ENCODE peak calls at places on chromosomes 11 and 22, in five cellular contexts. F is NB4, U is HFF-Myc, E is colonic mucosa, V is HFFc6. K is an unnamed sample.

GRCh38 chr22:23551385-23551784 is 28.7 kb downstream of the IGLL1 start:
- DNase-seq in V (no peak), E (no peak), F (no peak), U (no peak), K (no peak)

GRCh38 chr11:132264616-132265015 is 894.2 kb downstream of the NTM start:
- DNase-seq in V (no peak), U (no peak), F (no peak), E (no peak), K (no peak)

GRCh38 chr11:71432761-71433647 is 15.2 kb downstream of the DHCR7 start:
- DNase-seq in V (no peak), E (no peak), U (no peak), F (no peak), K (peak; percentile 47)

GRCh38 chr11:19868281-19868821 is 155.7 kb downstream of the NAV2 start:
- DNase-seq in F (peak; percentile 2), U (no peak), V (peak; percentile 19), E (no peak), K (no peak)

GRCh38 chr11:90218606-90219005 is 4.2 kb downstream of the CHORDC1 start:
- DNase-seq in F (peak; percentile 19), V (no peak), E (no peak), U (no peak), K (no peak)

GRCh38 chr11:61270354-61271070 is 24.6 kb downstream of the VWCE start:
- DNase-seq in F (no peak), V (peak; percentile 67), U (no peak), E (no peak), K (no peak)

GRCh38 chr11:66858939-66859685 is 2.2 kb downstream of the LRFN4 start:
- DNase-seq in E (no peak), V (no peak), F (no peak), U (no peak), K (no peak)

GRCh38 chr22:28600546-28601143 is 79.0 kb downstream of the TTC28 start:
- DNase-seq in F (peak; percentile 70), E (peak; percentile 27), V (peak; percentile 68), U (peak; percentile 36), K (no peak)

GRCh38 chr11:66221726-66222236 is 46.7 kb upstream of the RAB1B start:
- DNase-seq in V (no peak), F (peak; percentile 29), E (no peak), U (no peak), K (no peak)

GRCh38 chr11:112558691-112559090 is 298.0 kb upstream of the PLET1 start:
- DNase-seq in V (peak; percentile 16), U (no peak), E (no peak), F (no peak), K (no peak)

GRCh38 chr11:57321996-57322880 is 2.5 kb downstream of the TNKS1BP1 start:
- DNase-seq in U (peak; percentile 94), E (peak; percentile 92), V (peak; percentile 98), F (peak; percentile 38), K (peak; percentile 88)

GRCh38 chr11:87493516-87493915 is 455.8 kb downstream of the TMEM135 start:
- DNase-seq in F (no peak), V (no peak), E (no peak), U (no peak), K (no peak)

GRCh38 chr11:67195971-67196418 is 70.3 kb upstream of the GRK2 start:
- DNase-seq in E (peak; percentile 24), F (peak; percentile 93), V (peak; percentile 85), U (peak; percentile 61), K (no peak)

GRCh38 chr22:42742940-42743339 is 22.3 kb upstream of the A4GALT start:
- DNase-seq in U (no peak), V (no peak), E (no peak), F (no peak), K (no peak)

GRCh38 chr22:38728899-38729796 is 23.4 kb downstream of the GTPBP1 start:
- DNase-seq in F (no peak), U (no peak), E (no peak), V (no peak), K (no peak)

GRCh38 chr11:3837793-3838192 is 3.0 kb downstream of the RHOG start:
- DNase-seq in V (no peak), F (peak; percentile 97), U (no peak), E (peak; percentile 49), K (peak; percentile 36)

GRCh38 chr11:103800406-103801114 is 235.9 kb upstream of the DDI1 start:
- DNase-seq in U (no peak), F (no peak), V (no peak), E (no peak), K (no peak)

GRCh38 chr11:92413757-92414513 is 189.3 kb downstream of the FAT3 start:
- DNase-seq in E (no peak), U (no peak), F (no peak), V (no peak), K (no peak)

GRCh38 chr11:30902929-30903328 is 316.8 kb upstream of the MPPED2 start:
- DNase-seq in E (no peak), F (no peak), U (no peak), V (no peak), K (no peak)

GRCh38 chr22:40449676-40450035 is 79.3 kb downstream of the SGSM3 start:
- DNase-seq in V (peak; percentile 57), F (no peak), U (peak; percentile 14), E (no peak), K (no peak)

GRCh38 chr11:32809313-32809712 is 14.9 kb upstream of the CCDC73 start:
- DNase-seq in E (peak; percentile 82), U (peak; percentile 49), F (peak; percentile 84), V (peak; percentile 56), K (peak; percentile 73)

GRCh38 chr11:68683952-68684384 is 376 bp upstream of the GAL start:
- DNase-seq in F (no peak), V (no peak), E (no peak), U (no peak), K (no peak)

GRCh38 chr11:75349540-75350116 is 1.8 kb downstream of the ARRB1 start:
- DNase-seq in U (no peak), V (no peak), E (peak; percentile 64), F (no peak), K (no peak)

GRCh38 chr11:75352417-75353206 is 1.2 kb upstream of the ARRB1 start:
- DNase-seq in E (no peak), V (no peak), U (no peak), F (no peak), K (peak; percentile 67)

GRCh38 chr11:75350122-75350742 is 1.2 kb downstream of the ARRB1 start:
- DNase-seq in F (no peak), V (no peak), E (no peak), U (no peak), K (no peak)

GRCh38 chr11:75350743-75351540 is 519 bp downstream of the ARRB1 start:
- DNase-seq in F (peak; percentile 80), E (peak; percentile 72), V (no peak), U (no peak), K (peak; percentile 65)

GRCh38 chr11:75351541-75352416 is at the start of gene ARRB1:
- DNase-seq in E (peak; percentile 80), U (no peak), F (peak; percentile 98), V (peak; percentile 18), K (peak; percentile 82)
- TF ChIP-seq CTCF in E (no peak), U (no peak), F (no peak), V (no peak), K (no peak)

DNA sequence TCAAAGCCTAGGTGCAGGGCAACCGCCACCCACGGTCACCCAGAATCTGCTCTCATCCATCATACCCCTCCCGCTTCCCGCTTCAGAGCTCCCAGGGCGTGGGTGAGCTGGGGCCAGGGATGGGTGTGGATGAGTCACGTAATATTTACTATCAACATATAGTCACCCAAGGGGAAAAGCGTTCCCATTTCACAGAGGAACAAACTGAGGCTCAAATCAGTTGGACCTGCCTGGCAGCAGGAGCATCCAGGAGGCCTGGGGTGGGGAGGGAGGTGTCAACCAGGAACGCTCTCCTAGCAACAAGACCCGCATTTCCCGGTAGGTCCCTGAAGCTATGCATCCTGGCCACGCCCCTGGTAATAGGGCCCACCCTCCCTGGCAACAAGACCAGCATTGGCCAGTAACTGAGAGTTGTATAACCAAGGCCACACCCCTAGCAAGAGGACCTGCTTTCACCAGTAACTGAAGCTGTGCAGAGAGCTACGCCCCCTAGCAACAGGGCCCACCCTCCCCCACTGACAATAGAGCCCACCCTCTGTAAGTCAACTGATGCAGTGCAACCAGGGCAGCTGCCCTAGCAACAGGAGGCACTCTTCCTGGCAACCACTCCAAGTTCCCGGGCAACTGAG is 32.7 kb upstream of the TXNRD2 start:
- DNase-seq in F (peak; percentile 85), U (no peak), E (peak; percentile 70), V (peak; percentile 32), K (peak; percentile 53)
- TF ChIP-seq CTCF in F (no peak), U (no peak), E (no peak), V (no peak), K (no peak)

GRCh38 chr22:33050614-33051230 is 7.5 kb downstream of the SYN3 start:
- DNase-seq in F (no peak), U (no peak), E (no peak), V (no peak), K (no peak)
- TF ChIP-seq CTCF in F (no peak), U (no peak), E (no peak), V (no peak), K (no peak)

DNA sequence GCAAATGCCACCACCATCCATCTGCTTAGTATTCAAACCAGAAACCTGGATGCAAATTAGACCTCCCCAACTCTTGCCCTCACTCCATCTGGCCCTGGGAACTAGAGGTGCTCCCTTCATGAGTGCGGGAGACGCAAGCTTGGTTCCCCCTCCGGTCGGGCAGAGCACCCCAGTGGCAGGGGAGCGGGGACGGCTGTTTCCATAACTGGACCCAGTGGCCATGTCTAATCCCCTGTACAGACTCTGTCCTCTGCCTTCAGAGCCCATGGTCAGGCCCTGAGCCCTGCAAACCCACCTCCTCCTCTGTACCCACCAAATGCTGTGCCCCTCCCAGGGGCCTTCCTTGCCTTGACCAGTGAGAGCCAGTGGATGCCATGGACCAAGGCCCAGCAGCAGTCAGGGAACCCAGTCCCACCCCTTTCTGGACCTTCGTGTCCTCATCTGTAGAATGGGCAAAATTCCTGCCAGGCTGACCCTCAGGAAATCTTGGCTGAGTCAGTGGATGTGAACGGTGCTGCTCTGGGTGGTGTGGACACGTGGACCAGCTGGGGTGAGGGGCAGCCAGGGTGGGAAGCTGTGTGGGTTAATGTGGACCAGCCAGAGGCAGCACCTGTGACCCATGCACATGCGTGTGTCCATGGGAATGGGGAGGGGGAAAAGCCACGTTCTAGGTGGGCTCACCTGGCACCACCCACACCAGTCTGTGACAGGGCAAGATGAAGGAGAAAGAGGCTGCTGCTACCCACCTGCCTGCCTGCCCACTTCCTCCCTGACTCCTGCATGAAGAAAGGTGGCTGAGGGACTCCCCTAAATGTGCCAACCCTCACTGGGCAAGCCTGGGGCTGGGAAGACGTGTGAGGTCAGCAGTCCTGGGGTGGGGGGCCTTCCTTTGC is 72.8 kb downstream of the LRRC32 start:
- DNase-seq in F (no peak), V (no peak), U (no peak), E (no peak), K (no peak)
- TF ChIP-seq CTCF in F (no peak), V (no peak), U (no peak), E (no peak), K (no peak)

GRCh38 chr11:27694992-27695391 is 5.3 kb downstream of the BDNF start:
- DNase-seq in F (peak; percentile 25), U (no peak), E (no peak), V (no peak), K (no peak)
- TF ChIP-seq CTCF in F (peak; percentile 15), U (peak; percentile 10), E (peak; percentile 21), V (peak; percentile 65), K (no peak)

DNA sequence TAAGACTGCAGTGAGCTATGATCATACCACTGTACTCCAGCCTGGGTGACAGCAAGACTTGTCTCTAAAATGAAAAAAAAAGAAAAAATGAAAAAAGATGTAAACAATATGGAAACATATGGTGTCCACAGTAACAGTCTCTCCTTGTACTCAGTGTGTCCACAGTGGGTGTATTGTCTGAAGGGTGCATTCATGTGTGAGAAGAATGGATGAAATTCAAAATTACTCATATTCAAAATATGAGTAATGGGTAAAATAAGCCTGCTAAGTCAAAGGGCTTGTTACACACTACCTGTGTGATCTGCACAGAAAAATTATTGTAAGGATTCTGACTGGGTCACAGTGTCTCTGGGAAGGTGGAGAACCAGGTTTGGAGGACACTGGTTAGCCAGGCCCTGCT is 26.9 kb downstream of the PPFIA1 start:
- DNase-seq in F (no peak), E (no peak), U (no peak), V (no peak), K (no peak)
- TF ChIP-seq CTCF in F (no peak), E (no peak), U (no peak), V (no peak), K (no peak)

K was measured in stomach.